ENCODE peak calls at places on chromosomes 11 and 22, in four cellular contexts. L is cardiac muscle cell, X is HL-60, C is natural killer cell. I is an unnamed sample.
A peak's percentile ranks its signal among the peaks of the same experiment; 100 is the strongest.

GRCh38 chr11:103448966-103449365 is 339.7 kb downstream of the DYNC2H1 start:
- DNase-seq in L (no peak), X (no peak), C (no peak), I (no peak)

GRCh38 chr11:108881136-108881535 is 216.3 kb downstream of the DDX10 start:
- DNase-seq in L (no peak), X (no peak), C (no peak), I (no peak)

GRCh38 chr11:103773059-103773458 is 263.4 kb upstream of the DDI1 start:
- DNase-seq in L (no peak), X (no peak), C (no peak), I (peak; percentile 67)

GRCh38 chr22:33806191-33806590 is 114.1 kb downstream of the LARGE1 start:
- DNase-seq in L (no peak), X (no peak), C (no peak), I (no peak)

GRCh38 chr11:59173080-59173963 is 1.4 kb downstream of the DTX4 start:
- DNase-seq in L (peak; percentile 63), X (no peak), C (no peak), I (no peak)

GRCh38 chr22:21032037-21032842 is at the start of gene SLC7A4:
- DNase-seq in L (peak; percentile 35), X (no peak), C (no peak), I (no peak)

GRCh38 chr11:10866893-10867331 is 9.1 kb upstream of the ZBED5 start:
- DNase-seq in L (peak; percentile 20), X (no peak), C (no peak), I (peak; percentile 71)

GRCh38 chr22:32375678-32376450 is 18.2 kb downstream of the RFPL3 start:
- DNase-seq in L (no peak), X (no peak), C (no peak), I (no peak)

GRCh38 chr11:72446929-72447753 is 12.8 kb upstream of the CLPB start:
- DNase-seq in L (peak; percentile 36), X (peak; percentile 42), C (no peak), I (peak; percentile 69)

GRCh38 chr11:62556102-62556871 is 9.7 kb upstream of the AHNAK start:
- DNase-seq in L (peak; percentile 87), X (peak; percentile 99), C (peak; percentile 81), I (peak; percentile 96)

GRCh38 chr11:60363542-60364525 is 14.5 kb upstream of the MS4A7 start:
- DNase-seq in L (peak; percentile 72), X (peak; percentile 74), C (peak; percentile 29), I (peak; percentile 24)

GRCh38 chr11:122267602-122268001 is 151.6 kb upstream of the BLID start:
- DNase-seq in L (peak; percentile 45), X (peak; percentile 48), C (no peak), I (peak; percentile 26)

GRCh38 chr11:19873730-19874129 is 161.1 kb downstream of the NAV2 start:
- DNase-seq in L (peak; percentile 45), X (no peak), C (no peak), I (no peak)

GRCh38 chr11:23988381-23989006 is 508.4 kb upstream of the LUZP2 start:
- DNase-seq in L (no peak), X (no peak), C (no peak), I (peak; percentile 86)

GRCh38 chr11:45774786-45775185 is 30.2 kb upstream of the SLC35C1 start:
- DNase-seq in L (no peak), X (no peak), C (no peak), I (no peak)

GRCh38 chr11:65851083-65851579 is 6.8 kb downstream of the CFL1 start:
- DNase-seq in L (no peak), X (peak; percentile 53), C (no peak), I (no peak)

GRCh38 chr22:41215409-41215808 is 10.3 kb downstream of the L3MBTL2 start:
- DNase-seq in L (no peak), X (no peak), C (no peak), I (no peak)

GRCh38 chr22:36221799-36222751 is 17.3 kb downstream of the APOL2 start:
- DNase-seq in L (peak; percentile 70), X (peak; percentile 55), C (no peak), I (peak; percentile 33)

GRCh38 chr11:37687130-37687529 is 1089.1 kb upstream of the RAG2 start:
- DNase-seq in L (no peak), X (no peak), C (no peak), I (no peak)

GRCh38 chr11:7591107-7591894 is 77.5 kb downstream of the PPFIBP2 start:
- DNase-seq in L (no peak), X (no peak), C (no peak), I (no peak)

GRCh38 chr11:133969072-133969471 is 12.3 kb upstream of the IGSF9B start:
- DNase-seq in L (no peak), X (no peak), C (no peak), I (no peak)

GRCh38 chr11:45651841-45652745 is 13.3 kb downstream of the CHST1 start:
- DNase-seq in L (no peak), X (no peak), C (no peak), I (no peak)

GRCh38 chr11:94767701-94768601 is at the start of gene AMOTL1:
- DNase-seq in L (peak; percentile 88), X (peak; percentile 39), C (peak; percentile 70), I (peak; percentile 89)

GRCh38 chr11:58782066-58782465 is 50.3 kb upstream of the GLYAT start:
- DNase-seq in L (no peak), X (no peak), C (no peak), I (no peak)

GRCh38 chr11:110196241-110196754 is 100.1 kb downstream of the RDX start:
- DNase-seq in L (no peak), X (no peak), C (no peak), I (peak; percentile 89)

GRCh38 chr11:86257446-86257845 is 12.9 kb downstream of the EED start:
- DNase-seq in L (no peak), X (no peak), C (no peak), I (no peak)

GRCh38 chr22:32324505-32325415 is 32.9 kb upstream of the RFPL3 start:
- DNase-seq in L (no peak), X (no peak), C (no peak), I (no peak)

GRCh38 chr11:113311536-113311935 is 2.8 kb upstream of the TTC12 start:
- DNase-seq in L (no peak), X (no peak), C (no peak), I (no peak)

GRCh38 chr11:113690619-113691569 is 15.2 kb downstream of the TMPRSS5 start:
- DNase-seq in L (no peak), X (peak; percentile 21), C (no peak), I (peak; percentile 73)

GRCh38 chr11:94536386-94536785 is 7.3 kb upstream of the FUT4 start:
- DNase-seq in L (no peak), X (no peak), C (no peak), I (no peak)

GRCh38 chr11:2673871-2674471 is 25.8 kb downstream of the KCNQ1OT1 start:
- DNase-seq in L (no peak), X (no peak), C (no peak), I (no peak)

GRCh38 chr11:125300791-125301218 is 136.3 kb downstream of the PKNOX2 start:
- DNase-seq in L (no peak), X (no peak), C (no peak), I (peak; percentile 74)

GRCh38 chr22:36379593-36380361 is 8.0 kb downstream of the MYH9 start:
- DNase-seq in L (no peak), X (no peak), C (no peak), I (peak; percentile 64)

GRCh38 chr11:107337917-107338316 is 119.7 kb downstream of the CWF19L2 start:
- DNase-seq in L (no peak), X (no peak), C (no peak), I (no peak)

GRCh38 chr22:25402160-25402500 is 162.3 kb upstream of the GRK3 start:
- DNase-seq in L (no peak), X (no peak), C (no peak), I (no peak)

GRCh38 chr22:31818481-31819392 is 64.9 kb downstream of the DEPDC5 start:
- DNase-seq in L (no peak), X (no peak), C (no peak), I (peak; percentile 52)

GRCh38 chr11:131073167-131073566 is 156.9 kb upstream of the SNX19 start:
- DNase-seq in L (no peak), X (no peak), C (no peak), I (no peak)

GRCh38 chr11:110367571-110367970 is 62.2 kb upstream of the FDX1 start:
- DNase-seq in L (no peak), X (no peak), C (no peak), I (no peak)

GRCh38 chr11:81422402-81422801 is 1311.3 kb downstream of the FAM181B start:
- DNase-seq in L (no peak), X (no peak), C (no peak), I (no peak)

DNA sequence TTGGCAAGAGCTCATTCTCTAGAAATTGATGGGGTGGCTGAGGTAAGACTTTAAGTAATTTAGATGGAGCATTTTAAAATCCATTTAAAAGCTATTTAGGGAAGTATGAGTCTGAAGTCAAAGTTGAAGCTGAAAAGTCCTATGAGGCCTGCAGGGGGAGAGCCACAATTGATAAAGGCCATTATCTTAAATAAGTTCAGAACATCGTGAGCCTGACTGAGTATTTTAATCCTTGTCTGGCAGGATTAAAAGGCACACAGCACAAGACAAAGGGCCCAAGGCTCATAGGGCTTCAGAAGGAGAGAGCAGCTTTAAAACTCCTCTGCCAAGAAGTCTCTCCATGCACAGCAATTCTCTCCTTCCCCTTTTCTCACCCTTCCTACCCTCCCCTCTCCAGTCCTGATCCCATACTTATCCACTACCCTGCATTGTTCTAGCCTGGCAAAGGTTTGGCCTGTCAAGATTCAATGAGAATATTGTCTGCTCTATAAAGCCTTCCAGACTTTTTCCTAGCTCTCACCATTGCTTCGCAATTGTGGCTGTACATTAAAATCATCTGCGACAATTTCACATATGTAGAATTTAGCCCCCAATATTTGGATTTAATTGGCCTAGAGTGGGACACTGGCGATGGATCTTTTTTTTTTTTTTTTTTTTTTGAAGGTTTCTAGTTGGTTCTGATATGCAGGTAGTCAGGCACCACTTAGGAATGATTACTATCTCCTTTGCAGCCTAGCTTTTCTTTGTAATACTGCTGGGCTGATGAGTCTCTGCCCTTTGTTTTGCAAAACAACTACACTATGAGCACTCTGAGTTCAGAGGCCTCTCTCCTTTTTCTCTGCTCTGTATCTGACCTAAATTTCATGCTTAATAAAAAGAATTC is 1312.8 kb downstream of the FAM181B start:
- DNase-seq in L (peak; percentile 15), X (no peak), C (no peak), I (no peak)
- TF ChIP-seq CTCF in L (no peak), X (no peak), C (no peak), I (no peak)

GRCh38 chr11:17351510-17352176 is at the start of gene NCR3LG1:
- DNase-seq in L (peak; percentile 42), X (peak; percentile 80), C (peak; percentile 69), I (peak; percentile 67)
- TF ChIP-seq CTCF in L (no peak), X (no peak), C (no peak), I (no peak)

GRCh38 chr11:77557553-77557952 is 32.2 kb upstream of the AQP11 start:
- DNase-seq in L (peak; percentile 9), X (peak; percentile 46), C (no peak), I (peak; percentile 19)
- TF ChIP-seq CTCF in L (peak; percentile 6), X (peak; percentile 30), C (no peak), I (peak; percentile 33)

DNA sequence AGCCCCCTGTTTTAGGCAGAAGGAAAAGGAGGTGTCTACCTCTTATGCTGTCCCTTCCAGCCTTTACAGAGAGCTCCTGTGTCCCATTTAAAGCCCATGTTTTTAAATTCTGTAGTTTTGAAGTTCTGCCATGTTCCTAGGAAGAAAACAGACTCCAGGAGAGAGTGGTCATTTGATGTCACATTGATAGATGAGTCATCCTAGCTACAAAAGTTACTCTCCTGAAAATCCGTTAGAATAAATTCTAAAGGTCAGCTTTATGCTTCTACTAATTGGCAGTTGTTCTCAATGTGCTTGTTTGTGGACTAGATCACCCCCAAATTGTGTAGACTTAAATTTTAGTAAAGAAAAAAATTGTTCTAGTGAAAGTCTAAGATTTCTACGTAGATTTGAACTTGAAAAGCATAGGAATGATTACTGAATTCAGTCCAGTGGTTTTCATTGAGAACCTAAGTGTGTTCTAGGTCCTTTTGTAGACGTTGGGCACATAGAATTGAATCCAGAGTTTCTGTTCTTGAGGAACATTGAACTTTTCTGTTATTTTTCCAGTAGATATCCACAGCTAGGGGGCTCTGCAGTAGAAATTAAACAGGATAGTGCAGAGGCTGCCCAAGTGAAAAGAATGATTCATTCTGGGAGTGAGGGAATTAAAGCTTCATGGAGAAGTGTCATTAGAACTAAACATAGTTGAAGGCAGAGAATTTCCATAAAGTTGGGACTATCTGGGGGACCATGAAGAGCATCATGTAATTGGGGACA is 140.6 kb upstream of the RASSF10 start:
- DNase-seq in L (no peak), X (no peak), C (no peak), I (peak; percentile 53)
- TF ChIP-seq CTCF in L (peak; percentile 51), X (no peak), C (no peak), I (peak; percentile 39)

I was measured in astrocyte of the spinal cord.